ENCODE peak calls at places on chromosomes 13 and 19, in four cellular contexts. W is RWPE1, X is GM23248, J is brain microvascular endothelial cell. U is an unnamed sample.

GRCh38 chr13:32650705-32651311 is 64.6 kb downstream of the PDS5B start:
- DNase-seq in X (peak), J (peak), W (peak), U (no peak)

GRCh38 chr19:39402417-39403297 is 4.0 kb upstream of the ZFP36 start:
- DNase-seq in W (no peak), J (peak), X (peak), U (peak)

GRCh38 chr13:112069063-112069726 is 2.2 kb downstream of the SOX1 start:
- DNase-seq in X (no peak), J (no peak), W (no peak), U (no peak)

GRCh38 chr13:81540777-81541176 is 1199.9 kb upstream of the SPRY2 start:
- DNase-seq in X (peak), J (no peak), W (no peak), U (no peak)

GRCh38 chr13:58302349-58302748 is 670.8 kb downstream of the PCDH17 start:
- DNase-seq in X (no peak), W (no peak), J (no peak), U (no peak)

GRCh38 chr13:85383291-85383690 is 415.9 kb downstream of the SLITRK6 start:
- DNase-seq in X (no peak), J (no peak), W (no peak), U (no peak)

GRCh38 chr19:56138069-56138468 is 3.0 kb upstream of the ZNF444 start:
- DNase-seq in X (no peak), J (no peak), W (no peak), U (no peak)

GRCh38 chr19:13764821-13765394 is 586 bp downstream of the MRI1 start:
- DNase-seq in X (peak), J (no peak), W (no peak), U (peak)

GRCh38 chr13:21671793-21672680 is 1.2 kb downstream of the FGF9 start:
- DNase-seq in X (no peak), J (no peak), W (no peak), U (no peak)

GRCh38 chr13:60838581-60838980 is 441.6 kb downstream of the TDRD3 start:
- DNase-seq in X (no peak), W (no peak), J (no peak), U (no peak)

GRCh38 chr19:12996542-12997094 is 1.3 kb downstream of the NFIX start:
- DNase-seq in J (no peak), X (peak), W (no peak), U (no peak)

GRCh38 chr13:28138012-28138755 is at the start of gene PAN3:
- DNase-seq in W (peak), X (peak), J (peak), U (peak)

DNA sequence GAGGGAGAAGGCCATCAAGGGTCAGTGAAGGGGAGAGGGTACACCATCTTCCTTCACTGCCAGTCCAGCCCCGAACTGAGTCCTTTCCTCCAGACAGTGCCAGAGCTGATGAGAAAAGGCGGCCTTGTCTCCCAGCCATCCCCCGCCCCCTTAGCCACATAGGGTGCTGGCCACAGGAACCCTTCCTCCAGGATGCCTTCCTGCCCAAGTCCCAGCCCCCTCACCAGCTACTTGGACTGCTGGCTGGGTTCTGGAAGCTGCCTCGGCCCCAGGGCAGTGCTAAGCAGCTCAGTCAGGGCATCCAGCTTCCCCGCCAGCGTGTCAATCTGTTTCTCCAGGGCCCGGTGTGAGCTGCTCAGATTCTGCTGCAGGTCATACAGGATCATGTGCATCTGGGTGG is 12.6 kb upstream of the SMG9 start:
- DNase-seq in X (no peak), J (no peak), W (no peak), U (no peak)
- H3K27ac ChIP-seq in X (no peak), J (no peak), W (peak), U (no peak)

GRCh38 chr13:44142911-44143665 is 230.5 kb upstream of the SERP2 start:
- DNase-seq in W (peak), J (peak), X (peak), U (no peak)
- H3K27ac ChIP-seq in W (no peak), J (peak), X (no peak), U (no peak)

GRCh38 chr19:1093330-1093729 is 1.8 kb downstream of the POLR2E start:
- DNase-seq in J (no peak), X (no peak), W (no peak), U (no peak)
- H3K27ac ChIP-seq in J (no peak), X (no peak), W (peak), U (no peak)

DNA sequence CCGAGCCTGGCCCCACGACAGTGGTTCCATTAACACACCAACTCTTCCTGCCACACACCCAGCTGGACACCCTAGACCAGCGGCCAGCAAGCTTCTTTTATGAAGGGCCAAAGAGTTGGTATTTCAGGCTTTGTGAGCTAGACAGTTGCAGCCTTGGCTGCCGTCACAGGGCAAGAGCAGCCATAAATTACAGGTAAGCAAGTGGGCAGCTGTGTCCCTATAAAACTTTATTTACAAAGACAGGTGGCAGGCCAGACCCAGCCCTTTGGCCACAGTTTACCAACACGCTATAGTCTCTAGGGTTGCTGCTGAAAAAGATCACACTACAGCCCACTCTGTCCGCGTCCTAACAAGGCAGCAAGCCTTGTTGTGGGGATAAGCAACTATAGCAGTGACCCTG is 13.3 kb downstream of the ELL start:
- DNase-seq in W (no peak), J (no peak), X (no peak), U (no peak)
- H3K27ac ChIP-seq in W (peak), J (no peak), X (no peak), U (no peak)

DNA sequence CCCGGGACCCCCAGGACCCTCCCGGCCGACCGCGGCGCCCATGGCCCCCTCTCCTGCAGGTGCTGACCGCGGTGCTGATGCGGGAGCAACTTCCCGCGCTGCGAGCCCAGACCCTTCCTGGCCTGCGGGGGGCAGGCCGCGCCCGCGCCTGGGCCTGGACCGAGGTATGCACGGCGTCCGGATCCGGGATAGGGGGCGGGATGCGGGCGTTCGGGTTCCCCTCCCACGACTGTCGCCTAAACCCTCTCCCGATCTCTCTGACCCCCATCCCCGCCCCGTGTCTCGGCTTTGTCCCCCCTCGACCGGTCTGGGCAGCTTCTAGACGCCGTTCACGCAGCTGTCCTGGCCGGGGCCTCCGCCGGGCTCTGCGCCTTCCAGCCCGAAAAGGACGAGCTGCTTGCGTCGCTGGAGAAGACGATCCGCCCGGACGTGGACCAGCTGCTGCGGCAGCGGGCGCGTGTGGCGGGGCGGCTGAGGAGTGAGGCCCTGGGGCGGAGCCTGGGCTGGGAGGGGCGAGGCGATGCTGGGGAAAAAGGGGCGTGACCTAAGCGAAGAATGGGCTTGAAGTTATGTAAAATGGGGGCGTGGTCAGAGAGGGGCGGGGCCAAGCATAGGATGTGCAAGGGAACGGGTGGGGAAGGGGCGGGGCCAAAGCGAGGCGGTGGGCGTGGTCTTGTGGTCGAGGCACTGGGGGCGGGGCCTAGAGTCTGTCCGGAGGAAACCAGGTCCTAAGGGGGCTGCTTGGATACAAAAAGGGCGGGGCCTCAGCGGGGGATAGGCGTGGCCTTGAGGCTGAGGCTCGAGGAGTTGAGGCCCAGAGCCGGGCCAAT is 15.9 kb upstream of the COLGALT1 start:
- DNase-seq in J (peak), X (peak), W (peak), U (peak)
- H3K27ac ChIP-seq in J (no peak), X (no peak), W (peak), U (no peak)